ENCODE peak calls at places on chromosomes 2 and 18, in nine cellular contexts. H, T, G, L, K, E, M, B and S are unnamed samples. For H3K4me1, the result is how much of the 10 kb centered on the place peaks cover.

GRCh38 chr2:216596986-216597509 is 36.2 kb upstream of the IGFBP2 start:
- DNase-seq in H (no peak), T (no peak), G (no peak), L (no peak), K (no peak), E (no peak), M (peak), B (no peak), S (no peak)

GRCh38 chr2:217858519-217859466 is 144.0 kb downstream of the TNS1 start:
- DNase-seq in H (peak), T (peak), G (no peak), L (peak), K (peak), E (peak), M (no peak), B (peak), S (no peak)

GRCh38 chr2:235394278-235394828 is 99.5 kb upstream of the AGAP1 start:
- DNase-seq in H (no peak), T (no peak), G (no peak), L (no peak), K (no peak), E (no peak), M (peak), B (no peak), S (no peak)

GRCh38 chr2:150781142-150781541 is 293.7 kb upstream of the RND3 start:
- DNase-seq in H (no peak), T (no peak), G (no peak), L (no peak), K (no peak), E (no peak), M (no peak), B (no peak), S (no peak)

GRCh38 chr2:132439703-132440398 is 23.2 kb downstream of the GPR39 start:
- DNase-seq in H (no peak), T (no peak), G (no peak), L (no peak), K (no peak), E (no peak), M (peak), B (no peak), S (no peak)

GRCh38 chr18:49051323-49051967 is 100.7 kb upstream of the SMAD7 start:
- DNase-seq in H (no peak), T (no peak), G (no peak), L (no peak), K (no peak), E (no peak), M (no peak), B (no peak), S (no peak)

GRCh38 chr2:17476820-17477219 is 41.4 kb downstream of the RAD51AP2 start:
- DNase-seq in H (no peak), T (no peak), G (no peak), L (no peak), K (no peak), E (no peak), M (peak), B (no peak), S (no peak)

GRCh38 chr2:175259164-175259563 is 77.7 kb upstream of the ATP5MC3 start:
- DNase-seq in H (no peak), T (no peak), G (no peak), L (no peak), K (no peak), E (no peak), M (no peak), B (no peak), S (no peak)

GRCh38 chr2:74658516-74658915 is 4.5 kb downstream of the SEMA4F start:
- DNase-seq in H (no peak), T (no peak), G (no peak), L (no peak), K (no peak), E (no peak), M (no peak), B (no peak), S (no peak)

GRCh38 chr2:56168163-56168562 is 15.6 kb upstream of the CCDC85A start:
- DNase-seq in H (no peak), T (no peak), G (no peak), L (no peak), K (no peak), E (no peak), M (peak), B (no peak), S (no peak)

GRCh38 chr2:54577035-54577434 is 120.9 kb downstream of the SPTBN1 start:
- DNase-seq in H (peak), T (no peak), G (peak), L (no peak), K (peak), E (no peak), M (peak), B (no peak), S (no peak)

GRCh38 chr2:10312437-10312957 is 9.8 kb downstream of the HPCAL1 start:
- DNase-seq in H (no peak), T (no peak), G (no peak), L (no peak), K (no peak), E (no peak), M (no peak), B (no peak), S (no peak)

DNA sequence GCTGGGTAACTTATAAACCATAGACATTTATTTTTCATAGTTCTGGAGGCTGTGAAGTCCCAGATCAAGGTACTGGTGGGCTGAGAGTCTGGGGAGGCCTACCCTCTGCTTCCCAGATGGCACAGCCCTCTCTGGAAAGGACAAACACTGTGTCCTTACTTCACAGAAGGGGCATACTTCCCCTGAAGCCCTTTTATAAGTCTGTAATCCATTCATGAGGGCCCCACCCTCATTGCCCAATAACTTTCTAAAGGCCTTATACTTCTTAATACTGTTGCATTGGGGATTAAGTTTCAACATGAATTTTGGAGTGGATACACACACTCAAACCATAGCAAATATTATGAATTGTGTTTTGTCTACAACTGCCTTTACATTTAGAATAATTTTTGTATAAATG is 36.0 kb downstream of the ATIC start:
- DNase-seq in H (no peak), T (no peak), G (no peak), L (no peak), K (no peak), E (no peak), M (no peak), B (no peak), S (no peak)
- TF ChIP-seq CTCF in H (no peak), T (no peak), G (no peak), L (no peak), K (no peak), E (no peak), M (no peak), B (no peak), S (no peak)

GRCh38 chr18:35387367-35387685 is 10.2 kb upstream of the ZNF396 start:
- DNase-seq in H (no peak), T (no peak), G (no peak), L (no peak), K (no peak), E (no peak), M (no peak), B (no peak), S (no peak)

GRCh38 chr18:35383136-35383535 is 6.0 kb upstream of the ZNF396 start:
- DNase-seq in H (no peak), T (no peak), G (no peak), L (no peak), K (no peak), E (no peak), M (no peak), B (no peak), S (no peak)

GRCh38 chr18:35390956-35391695 is 14.0 kb upstream of the ZNF396 start:
- DNase-seq in H (no peak), T (no peak), G (no peak), L (no peak), K (no peak), E (no peak), M (no peak), B (no peak), S (no peak)

GRCh38 chr18:35389095-35389618 is 12.0 kb upstream of the ZNF396 start:
- DNase-seq in H (peak), T (no peak), G (no peak), L (no peak), K (no peak), E (no peak), M (no peak), B (no peak), S (no peak)

DNA sequence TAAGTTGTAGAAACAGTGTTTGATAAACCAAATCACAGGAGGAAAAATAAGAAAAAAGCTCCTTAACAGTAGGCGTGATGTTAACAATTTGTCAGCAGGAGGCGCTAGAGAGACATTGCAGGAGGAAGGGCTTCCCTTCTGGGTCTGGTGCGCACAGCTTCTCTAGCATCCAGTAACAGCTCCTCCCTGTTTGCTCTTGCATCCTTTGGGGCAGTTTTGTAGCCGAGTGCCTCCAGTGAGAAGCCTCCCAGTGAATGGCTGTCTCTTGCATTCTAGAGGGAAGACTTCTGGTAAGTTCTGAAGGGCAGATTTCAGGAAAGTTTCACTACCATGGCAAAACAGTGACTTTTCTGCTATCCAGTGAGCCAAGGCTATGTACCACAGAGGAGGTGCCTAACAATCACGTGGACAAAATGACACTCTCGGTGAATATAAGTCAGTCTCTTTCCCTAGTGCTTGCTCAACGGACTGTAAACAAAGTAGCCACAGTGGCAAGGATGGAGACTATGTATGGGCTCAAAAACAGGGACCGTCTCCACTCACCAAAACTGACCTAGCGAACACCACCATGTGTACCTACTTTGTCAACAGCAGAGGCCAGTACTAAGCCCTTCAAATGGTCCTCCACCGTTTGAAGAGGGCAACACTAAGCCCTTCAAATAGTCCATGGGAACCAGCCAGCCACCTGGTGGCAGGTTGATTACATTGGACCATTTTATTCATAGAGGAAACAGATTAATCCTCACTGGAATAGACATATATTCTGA is 9.6 kb upstream of the ZNF396 start:
- DNase-seq in H (peak), T (no peak), G (peak), L (no peak), K (peak), E (peak), M (peak), B (peak), S (peak)
- H3K4me1 ChIP-seq in H (under half), T (under half), G (under half), L (under half), K (under half), E (under half), M (under half), B (under half), S (under half)

GRCh38 chr18:65749881-65750280 is 931 bp upstream of the CDH7 start:
- DNase-seq in H (no peak), T (no peak), G (no peak), L (no peak), K (no peak), E (no peak), M (no peak), B (no peak), S (no peak)

GRCh38 chr18:65752625-65753325 is 2.0 kb downstream of the CDH7 start:
- DNase-seq in H (no peak), T (no peak), G (no peak), L (no peak), K (no peak), E (no peak), M (no peak), B (no peak), S (no peak)

GRCh38 chr18:65750421-65751144 is at the start of gene CDH7:
- DNase-seq in H (no peak), T (no peak), G (no peak), L (no peak), K (no peak), E (peak), M (no peak), B (peak), S (no peak)

GRCh38 chr18:65753520-65753919 is 2.7 kb downstream of the CDH7 start:
- DNase-seq in H (no peak), T (no peak), G (no peak), L (no peak), K (no peak), E (no peak), M (no peak), B (peak), S (no peak)

GRCh38 chr18:65751145-65752085 is 603 bp downstream of the CDH7 start:
- DNase-seq in H (no peak), T (no peak), G (no peak), L (no peak), K (no peak), E (peak), M (no peak), B (peak), S (no peak)
- TF ChIP-seq CTCF in H (no peak), T (no peak), G (no peak), L (no peak), K (no peak), E (no peak), M (no peak), B (peak), S (no peak)

DNA sequence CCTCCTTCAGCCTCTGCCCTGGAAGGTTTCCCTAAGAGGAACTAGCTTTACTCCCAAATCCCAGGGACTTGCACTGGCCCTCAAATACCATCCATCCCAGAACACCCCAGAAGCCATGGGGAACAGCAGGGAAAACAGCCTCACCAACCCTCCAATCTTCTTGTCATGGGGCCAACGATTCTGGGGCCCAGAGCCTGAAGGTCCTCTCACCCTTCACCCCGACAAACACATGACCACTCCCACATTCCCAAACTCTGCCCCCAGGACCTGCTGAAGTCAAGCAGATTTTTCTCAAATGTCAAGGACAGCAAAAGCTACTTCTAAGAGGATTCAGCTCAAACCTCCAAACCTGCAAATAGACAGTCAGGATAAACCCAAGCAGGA is 143.5 kb downstream of the ZFP36L2 start:
- DNase-seq in H (peak), T (no peak), G (no peak), L (no peak), K (no peak), E (no peak), M (no peak), B (no peak), S (no peak)
- H3K4me1 ChIP-seq in H (half or more), T (half or more), G (under half), L (under half), K (half or more), E (half or more), M (half or more), B (under half), S (under half)

GRCh38 chr2:148565272-148565894 is 79.2 kb upstream of the EPC2 start:
- DNase-seq in H (no peak), T (no peak), G (no peak), L (no peak), K (no peak), E (no peak), M (no peak), B (no peak), S (no peak)
- TF ChIP-seq CTCF in H (peak), T (peak), G (no peak), L (no peak), K (peak), E (peak), M (no peak), B (peak), S (no peak)